ENCODE peak calls at places on chromosome 2, in five cellular contexts. O is mesenchymal stem cell; W is GM23248; N is IMR-90; H is CD8-positive, alpha-beta T cell. C is an unnamed sample.

GRCh38 chr2:34912084-34912483 is 1313.0 kb upstream of the FAM98A start:
- DNase-seq in O (no peak), W (no peak), N (no peak), H (no peak), C (no peak)

GRCh38 chr2:194103941-194104655 is 1552.9 kb upstream of the SLC39A10 start:
- DNase-seq in O (no peak), W (no peak), N (no peak), H (no peak), C (no peak)

GRCh38 chr2:22999951-23000350 is 385.0 kb upstream of the KLHL29 start:
- DNase-seq in O (no peak), W (peak), N (peak), H (no peak), C (no peak)

GRCh38 chr2:62692225-62692624 is 13.3 kb upstream of the EHBP1 start:
- DNase-seq in O (no peak), W (no peak), N (no peak), H (no peak), C (no peak)

GRCh38 chr2:77521931-77522470 is at the start of gene LRRTM4:
- DNase-seq in O (peak), W (no peak), N (no peak), H (no peak), C (peak)

GRCh38 chr2:55761526-55761925 is 67.9 kb upstream of the PNPT1 start:
- DNase-seq in O (peak), W (peak), N (peak), H (no peak), C (no peak)

GRCh38 chr2:36044389-36044788 is 311.2 kb upstream of the CRIM1 start:
- DNase-seq in O (no peak), W (no peak), N (no peak), H (no peak), C (no peak)

GRCh38 chr2:186485871-186486650 is at the start of gene ZC3H15:
- DNase-seq in O (peak), W (peak), N (peak), H (peak), C (peak)

GRCh38 chr2:12554235-12555011 is 162.3 kb upstream of the TRIB2 start:
- DNase-seq in O (peak), W (no peak), N (no peak), H (no peak), C (no peak)

GRCh38 chr2:164257794-164258193 is 363.5 kb downstream of the GRB14 start:
- DNase-seq in O (no peak), W (peak), N (no peak), H (no peak), C (no peak)

GRCh38 chr2:122261923-122262322 is 506.5 kb downstream of the TSN start:
- DNase-seq in O (no peak), W (no peak), N (no peak), H (no peak), C (no peak)

GRCh38 chr2:191351921-191352320 is 106.7 kb downstream of the MYO1B start:
- DNase-seq in O (no peak), W (peak), N (peak), H (no peak), C (no peak)

GRCh38 chr2:85265304-85265703 is 62.5 kb downstream of the TGOLN2 start:
- DNase-seq in O (no peak), W (no peak), N (no peak), H (no peak), C (no peak)

GRCh38 chr2:46117379-46117778 is 179.8 kb upstream of the EPAS1 start:
- DNase-seq in O (no peak), W (peak), N (peak), H (no peak), C (no peak)

GRCh38 chr2:187299122-187299906 is 148.7 kb downstream of the CALCRL start:
- DNase-seq in O (no peak), W (peak), N (no peak), H (no peak), C (no peak)

GRCh38 chr2:190121971-190122370 is 59.4 kb upstream of the MSTN start:
- DNase-seq in O (peak), W (peak), N (peak), H (no peak), C (no peak)

GRCh38 chr2:228545041-228545440 is 363.6 kb upstream of the SPHKAP start:
- DNase-seq in O (no peak), W (peak), N (peak), H (no peak), C (no peak)

GRCh38 chr2:191010887-191011885 is 2.8 kb downstream of the STAT1 start:
- DNase-seq in O (no peak), W (peak), N (no peak), H (no peak), C (no peak)

GRCh38 chr2:30273574-30273929 is 42.2 kb downstream of the LBH start:
- DNase-seq in O (no peak), W (no peak), N (no peak), H (no peak), C (no peak)

GRCh38 chr2:121898483-121898882 is 143.0 kb downstream of the TSN start:
- DNase-seq in O (no peak), W (peak), N (peak), H (no peak), C (no peak)

GRCh38 chr2:168948621-168949212 is 47.6 kb downstream of the G6PC2 start:
- DNase-seq in O (peak), W (peak), N (peak), H (no peak), C (peak)

GRCh38 chr2:160168878-160169277 is 31.2 kb downstream of the ITGB6 start:
- DNase-seq in O (no peak), W (no peak), N (no peak), H (no peak), C (peak)

GRCh38 chr2:11097988-11098387 is 57.3 kb upstream of the SLC66A3 start:
- DNase-seq in O (no peak), W (no peak), N (no peak), H (no peak), C (no peak)

GRCh38 chr2:11357428-11357972 is 13.1 kb upstream of the ROCK2 start:
- DNase-seq in O (peak), W (no peak), N (no peak), H (no peak), C (peak)

GRCh38 chr2:115292742-115293141 is 850.3 kb downstream of the DPP10 start:
- DNase-seq in O (no peak), W (no peak), N (no peak), H (no peak), C (no peak)

GRCh38 chr2:2057125-2057721 is 273.9 kb downstream of the MYT1L start:
- DNase-seq in O (no peak), W (peak), N (no peak), H (peak), C (peak)

GRCh38 chr2:7430869-7431641 is 513.8 kb downstream of the RNF144A start:
- DNase-seq in O (peak), W (no peak), N (no peak), H (peak), C (peak)

GRCh38 chr2:73983322-73984202 is 1.1 kb upstream of the TET3 start:
- DNase-seq in O (no peak), W (no peak), N (no peak), H (no peak), C (peak)

GRCh38 chr2:27956895-27957294 is 66.4 kb downstream of the BABAM2 start:
- DNase-seq in O (peak), W (peak), N (peak), H (no peak), C (peak)

GRCh38 chr2:241216211-241216761 is 27.8 kb downstream of the ANO7 start:
- DNase-seq in O (no peak), W (no peak), N (no peak), H (no peak), C (no peak)

GRCh38 chr2:241215421-241215820 is 26.9 kb downstream of the ANO7 start:
- DNase-seq in O (no peak), W (no peak), N (no peak), H (no peak), C (no peak)

GRCh38 chr2:241219030-241219382 is 30.5 kb downstream of the ANO7 start:
- DNase-seq in O (no peak), W (no peak), N (no peak), H (no peak), C (no peak)

GRCh38 chr2:241218131-241219029 is 29.9 kb downstream of the ANO7 start:
- DNase-seq in O (peak), W (peak), N (peak), H (peak), C (peak)

DNA sequence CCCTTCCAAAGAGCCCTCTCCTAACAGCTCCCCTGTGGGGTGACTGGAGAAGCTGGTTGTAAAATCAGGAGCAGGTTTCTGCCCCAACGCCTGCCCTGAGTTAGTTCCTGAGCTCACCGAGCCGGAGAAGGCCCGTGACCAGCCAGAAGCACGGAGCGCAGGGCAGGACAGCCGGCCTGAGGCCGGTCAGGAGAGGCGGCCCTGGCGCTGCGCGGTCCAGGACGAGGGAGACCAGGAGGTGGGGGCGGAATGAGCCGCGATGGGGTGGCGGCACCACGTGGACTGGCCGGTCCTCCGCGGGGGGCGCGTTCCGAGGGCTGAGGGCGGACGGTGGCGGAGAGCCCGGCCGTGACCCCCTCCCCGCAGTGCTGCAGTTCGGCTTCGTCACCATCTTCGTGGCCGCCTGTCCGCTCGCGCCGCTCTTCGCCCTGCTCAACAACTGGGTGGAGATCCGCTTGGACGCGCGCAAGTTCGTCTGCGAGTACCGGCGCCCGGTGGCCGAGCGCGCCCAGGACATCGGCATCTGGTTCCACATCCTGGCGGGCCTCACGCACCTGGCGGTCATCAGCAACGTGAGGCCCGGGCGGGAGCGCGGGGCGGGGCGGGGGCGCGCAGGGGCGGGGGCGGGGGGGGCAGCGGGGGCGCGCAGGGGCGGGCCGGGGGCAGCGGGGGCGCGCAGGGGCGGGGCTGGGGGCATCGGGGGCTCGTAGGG is 29.0 kb downstream of the ANO7 start:
- DNase-seq in O (peak), W (peak), N (peak), H (peak), C (peak)
- H3K27ac ChIP-seq in O (peak), W (peak), N (peak), H (no peak), C (peak)

DNA sequence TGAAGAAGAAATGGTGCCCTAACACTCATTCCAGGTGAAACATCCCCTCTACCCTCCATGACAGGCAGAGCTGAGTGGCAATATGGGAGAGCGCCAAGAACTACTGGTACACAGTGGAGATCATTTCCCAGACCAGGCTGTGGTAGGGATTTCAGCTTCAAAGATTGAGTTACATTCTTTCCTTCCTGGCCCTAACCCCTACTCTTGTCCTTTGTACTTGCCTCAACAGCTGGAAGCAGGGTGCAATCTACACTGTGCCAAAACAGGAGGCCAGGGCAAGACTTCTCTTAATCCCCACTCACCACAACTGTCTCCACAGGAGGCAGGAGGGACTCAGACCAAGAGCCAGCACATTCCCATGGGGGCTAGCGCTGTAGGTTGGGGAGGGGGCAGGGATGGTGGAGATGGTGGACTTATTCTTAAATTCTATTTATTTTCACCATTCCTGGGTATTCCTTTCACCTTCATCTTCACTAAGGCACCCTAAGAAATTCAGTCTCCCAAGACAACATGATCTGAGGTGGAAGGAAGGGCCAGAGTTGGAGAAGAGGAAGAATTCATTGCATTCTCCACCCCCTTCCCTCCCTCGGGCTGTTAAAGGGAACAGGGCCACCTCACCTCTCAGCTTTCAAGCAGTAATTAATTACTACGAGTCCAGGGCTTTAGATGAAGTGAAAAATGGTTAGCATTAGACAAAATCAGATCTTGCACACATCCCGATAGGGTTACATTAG is 65.9 kb downstream of the AAK1 start:
- DNase-seq in O (no peak), W (no peak), N (no peak), H (no peak), C (no peak)
- H3K27ac ChIP-seq in O (no peak), W (no peak), N (no peak), H (no peak), C (no peak)

GRCh38 chr2:101805146-101806088 is 107.9 kb downstream of the MAP4K4 start:
- DNase-seq in O (peak), W (no peak), N (peak), H (no peak), C (peak)
- H3K27ac ChIP-seq in O (peak), W (peak), N (peak), H (no peak), C (peak)

GRCh38 chr2:239253264-239253663 is 147.6 kb downstream of the HDAC4 start:
- DNase-seq in O (no peak), W (no peak), N (no peak), H (no peak), C (no peak)

GRCh38 chr2:239252433-239253200 is 148.2 kb downstream of the HDAC4 start:
- DNase-seq in O (no peak), W (peak), N (peak), H (no peak), C (no peak)

GRCh38 chr2:239255218-239255617 is 145.6 kb downstream of the HDAC4 start:
- DNase-seq in O (no peak), W (no peak), N (no peak), H (no peak), C (no peak)

GRCh38 chr2:239251971-239252370 is 148.8 kb downstream of the HDAC4 start:
- DNase-seq in O (no peak), W (no peak), N (no peak), H (no peak), C (no peak)

DNA sequence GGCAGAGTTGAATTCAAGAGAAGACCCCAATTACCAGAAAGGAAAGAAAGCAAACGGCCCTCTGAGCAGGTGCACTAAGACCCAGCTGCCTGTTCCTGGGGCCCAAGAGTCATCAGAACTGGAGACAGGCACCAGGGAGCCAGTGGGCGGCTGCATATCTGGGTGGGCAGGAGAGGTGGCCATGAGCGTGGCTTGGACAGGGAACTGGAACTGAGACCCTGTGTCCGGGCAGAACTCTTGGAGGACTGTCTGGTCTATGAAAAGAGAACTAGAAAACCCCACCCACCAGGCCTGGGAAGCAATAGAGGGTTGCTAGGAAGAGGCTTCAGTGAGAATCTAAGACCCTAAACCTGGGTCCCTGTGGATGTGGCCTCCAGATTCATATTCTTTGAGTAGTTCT is 147.1 kb downstream of the HDAC4 start:
- DNase-seq in O (no peak), W (no peak), N (no peak), H (no peak), C (no peak)
- H3K27ac ChIP-seq in O (no peak), W (no peak), N (no peak), H (no peak), C (no peak)

DNA sequence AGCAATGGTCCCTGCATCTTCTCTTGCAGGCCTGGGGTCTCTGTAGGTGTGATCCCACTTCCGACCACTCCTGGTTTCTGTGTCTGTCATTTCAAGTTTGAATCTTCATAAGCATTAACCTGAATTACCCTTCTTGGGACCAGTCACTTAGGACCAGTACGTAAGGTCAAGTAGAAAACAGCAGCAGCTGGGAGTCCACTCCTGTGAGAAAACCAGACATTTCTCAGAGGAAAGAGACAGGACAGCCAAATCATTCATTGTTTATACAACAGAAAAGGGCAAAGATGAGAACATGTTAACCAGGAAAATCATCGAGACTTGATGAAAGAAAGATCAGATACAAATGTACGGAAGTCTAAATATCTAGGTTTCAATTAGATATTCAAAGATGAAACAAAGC is 163.0 kb downstream of the MREG start:
- DNase-seq in O (peak), W (peak), N (peak), H (no peak), C (no peak)
- H3K27ac ChIP-seq in O (peak), W (peak), N (no peak), H (no peak), C (peak)

GRCh38 chr2:38866773-38867443 is 8.8 kb downstream of the DHX57 start:
- DNase-seq in O (no peak), W (peak), N (peak), H (no peak), C (no peak)
- H3K27ac ChIP-seq in O (no peak), W (no peak), N (no peak), H (no peak), C (no peak)

C was measured in hepatocyte.